ENCODE peak calls at places on chromosomes 16 and 17, in eight cellular contexts. One of them, this sample, is unnamed.

GRCh38 chr16:11205754-11206459 is 50.1 kb downstream of the SOCS1 start:
- DNase-seq in fibroblast of the aortic adventitia: no peak
- DNase-seq in neural progenitor cell: no peak
- DNase-seq in heart left ventricle: no peak
- DNase-seq in A549: no peak
- DNase-seq in stomach: peak
- DNase-seq in pancreas: no peak
- DNase-seq in astrocyte of the spinal cord: no peak
- DNase-seq in this sample: no peak

GRCh38 chr17:44587339-44587738 is 30.1 kb downstream of the FZD2 start:
- DNase-seq in neural progenitor cell: no peak
- DNase-seq in astrocyte of the spinal cord: peak
- DNase-seq in A549: peak
- DNase-seq in heart left ventricle: peak
- DNase-seq in fibroblast of the aortic adventitia: peak
- DNase-seq in stomach: peak
- DNase-seq in pancreas: no peak
- DNase-seq in this sample: peak

GRCh38 chr16:66588981-66589713 is 9.9 kb downstream of the CMTM2 start:
- DNase-seq in pancreas: peak
- DNase-seq in neural progenitor cell: peak
- DNase-seq in stomach: peak
- DNase-seq in A549: peak
- DNase-seq in fibroblast of the aortic adventitia: peak
- DNase-seq in astrocyte of the spinal cord: no peak
- DNase-seq in heart left ventricle: no peak
- DNase-seq in this sample: peak

GRCh38 chr17:37693328-37693727 is 50.1 kb upstream of the DDX52 start:
- DNase-seq in fibroblast of the aortic adventitia: no peak
- DNase-seq in astrocyte of the spinal cord: no peak
- DNase-seq in pancreas: no peak
- DNase-seq in neural progenitor cell: no peak
- DNase-seq in stomach: no peak
- DNase-seq in A549: no peak
- DNase-seq in heart left ventricle: no peak
- DNase-seq in this sample: no peak

GRCh38 chr16:49354991-49355390 is 18.6 kb upstream of the C16orf78 start:
- DNase-seq in fibroblast of the aortic adventitia: no peak
- DNase-seq in neural progenitor cell: no peak
- DNase-seq in stomach: no peak
- DNase-seq in A549: no peak
- DNase-seq in heart left ventricle: no peak
- DNase-seq in pancreas: no peak
- DNase-seq in astrocyte of the spinal cord: no peak
- DNase-seq in this sample: no peak

GRCh38 chr16:84749815-84750214 is 50.0 kb downstream of the USP10 start:
- DNase-seq in heart left ventricle: no peak
- DNase-seq in stomach: no peak
- DNase-seq in A549: no peak
- DNase-seq in neural progenitor cell: no peak
- DNase-seq in fibroblast of the aortic adventitia: no peak
- DNase-seq in pancreas: no peak
- DNase-seq in astrocyte of the spinal cord: no peak
- DNase-seq in this sample: no peak

GRCh38 chr17:41060052-41060604 is at the start of gene KRTAP2-3:
- DNase-seq in pancreas: no peak
- DNase-seq in stomach: no peak
- DNase-seq in fibroblast of the aortic adventitia: peak
- DNase-seq in neural progenitor cell: no peak
- DNase-seq in heart left ventricle: no peak
- DNase-seq in A549: peak
- DNase-seq in astrocyte of the spinal cord: peak
- DNase-seq in this sample: no peak

GRCh38 chr16:1426734-1427451 is 4.0 kb upstream of the PERCC1 start:
- DNase-seq in neural progenitor cell: no peak
- DNase-seq in stomach: no peak
- DNase-seq in pancreas: peak
- DNase-seq in fibroblast of the aortic adventitia: no peak
- DNase-seq in heart left ventricle: no peak
- DNase-seq in A549: no peak
- DNase-seq in astrocyte of the spinal cord: no peak
- DNase-seq in this sample: no peak

GRCh38 chr16:67537270-67537635 is 8.6 kb downstream of the RIPOR1 start:
- DNase-seq in neural progenitor cell: peak
- DNase-seq in pancreas: no peak
- DNase-seq in astrocyte of the spinal cord: no peak
- DNase-seq in fibroblast of the aortic adventitia: no peak
- DNase-seq in stomach: peak
- DNase-seq in A549: no peak
- DNase-seq in heart left ventricle: peak
- DNase-seq in this sample: peak

GRCh38 chr16:89638455-89638854 is 19.1 kb downstream of the CHMP1A start:
- DNase-seq in pancreas: no peak
- DNase-seq in stomach: no peak
- DNase-seq in fibroblast of the aortic adventitia: no peak
- DNase-seq in neural progenitor cell: no peak
- DNase-seq in heart left ventricle: no peak
- DNase-seq in astrocyte of the spinal cord: no peak
- DNase-seq in A549: no peak
- DNase-seq in this sample: no peak

GRCh38 chr17:9346296-9346926 is 229.2 kb downstream of the STX8 start:
- DNase-seq in A549: no peak
- DNase-seq in heart left ventricle: no peak
- DNase-seq in astrocyte of the spinal cord: peak
- DNase-seq in pancreas: no peak
- DNase-seq in neural progenitor cell: no peak
- DNase-seq in fibroblast of the aortic adventitia: no peak
- DNase-seq in stomach: no peak
- DNase-seq in this sample: no peak

GRCh38 chr17:46917041-46917440 is 5.9 kb upstream of the GOSR2 start:
- DNase-seq in pancreas: no peak
- DNase-seq in fibroblast of the aortic adventitia: no peak
- DNase-seq in stomach: no peak
- DNase-seq in astrocyte of the spinal cord: no peak
- DNase-seq in neural progenitor cell: no peak
- DNase-seq in A549: no peak
- DNase-seq in heart left ventricle: no peak
- DNase-seq in this sample: no peak
- TF ChIP-seq CTCF in pancreas: no peak
- TF ChIP-seq CTCF in fibroblast of the aortic adventitia: no peak
- TF ChIP-seq CTCF in stomach: no peak
- TF ChIP-seq CTCF in astrocyte of the spinal cord: no peak
- TF ChIP-seq CTCF in neural progenitor cell: no peak
- TF ChIP-seq CTCF in A549: no peak
- TF ChIP-seq CTCF in heart left ventricle: no peak
- TF ChIP-seq CTCF in this sample: no peak

GRCh38 chr17:46850688-46851028 is 725 bp upstream of the WNT9B start:
- DNase-seq in astrocyte of the spinal cord: no peak
- DNase-seq in A549: no peak
- DNase-seq in pancreas: no peak
- DNase-seq in heart left ventricle: no peak
- DNase-seq in stomach: no peak
- DNase-seq in fibroblast of the aortic adventitia: no peak
- DNase-seq in neural progenitor cell: no peak
- DNase-seq in this sample: no peak

GRCh38 chr17:46848534-46848933 is 2.8 kb upstream of the WNT9B start:
- DNase-seq in A549: no peak
- DNase-seq in astrocyte of the spinal cord: no peak
- DNase-seq in pancreas: no peak
- DNase-seq in fibroblast of the aortic adventitia: no peak
- DNase-seq in neural progenitor cell: no peak
- DNase-seq in heart left ventricle: no peak
- DNase-seq in stomach: no peak
- DNase-seq in this sample: no peak

GRCh38 chr17:46853896-46854444 is 2.6 kb downstream of the WNT9B start:
- DNase-seq in astrocyte of the spinal cord: no peak
- DNase-seq in A549: no peak
- DNase-seq in pancreas: no peak
- DNase-seq in heart left ventricle: no peak
- DNase-seq in neural progenitor cell: no peak
- DNase-seq in fibroblast of the aortic adventitia: no peak
- DNase-seq in stomach: no peak
- DNase-seq in this sample: no peak

GRCh38 chr17:46854515-46854914 is 3.1 kb downstream of the WNT9B start:
- DNase-seq in fibroblast of the aortic adventitia: no peak
- DNase-seq in astrocyte of the spinal cord: no peak
- DNase-seq in stomach: no peak
- DNase-seq in neural progenitor cell: no peak
- DNase-seq in A549: no peak
- DNase-seq in heart left ventricle: no peak
- DNase-seq in pancreas: no peak
- DNase-seq in this sample: no peak

GRCh38 chr17:46851029-46851741 is at the start of gene WNT9B:
- DNase-seq in neural progenitor cell: peak
- DNase-seq in pancreas: peak
- DNase-seq in fibroblast of the aortic adventitia: no peak
- DNase-seq in heart left ventricle: no peak
- DNase-seq in astrocyte of the spinal cord: no peak
- DNase-seq in A549: peak
- DNase-seq in stomach: peak
- DNase-seq in this sample: no peak
- H3K4me3 ChIP-seq in neural progenitor cell: peak
- H3K4me3 ChIP-seq in pancreas: peak
- H3K4me3 ChIP-seq in fibroblast of the aortic adventitia: peak
- H3K4me3 ChIP-seq in heart left ventricle: peak
- H3K4me3 ChIP-seq in astrocyte of the spinal cord: peak
- H3K4me3 ChIP-seq in A549: peak
- H3K4me3 ChIP-seq in stomach: peak
- H3K4me3 ChIP-seq in this sample: peak

GRCh38 chr17:17401271-17401781 is 75.5 kb upstream of the MED9 start:
- DNase-seq in pancreas: no peak
- DNase-seq in neural progenitor cell: peak
- DNase-seq in heart left ventricle: no peak
- DNase-seq in A549: peak
- DNase-seq in astrocyte of the spinal cord: no peak
- DNase-seq in stomach: no peak
- DNase-seq in fibroblast of the aortic adventitia: no peak
- DNase-seq in this sample: no peak
- TF ChIP-seq CTCF in pancreas: no peak
- TF ChIP-seq CTCF in neural progenitor cell: peak
- TF ChIP-seq CTCF in heart left ventricle: no peak
- TF ChIP-seq CTCF in A549: no peak
- TF ChIP-seq CTCF in astrocyte of the spinal cord: no peak
- TF ChIP-seq CTCF in stomach: no peak
- TF ChIP-seq CTCF in fibroblast of the aortic adventitia: no peak
- TF ChIP-seq CTCF in this sample: peak

GRCh38 chr16:51556694-51557327 is 405.7 kb upstream of the SALL1 start:
- DNase-seq in pancreas: no peak
- DNase-seq in astrocyte of the spinal cord: peak
- DNase-seq in fibroblast of the aortic adventitia: peak
- DNase-seq in A549: peak
- DNase-seq in stomach: no peak
- DNase-seq in neural progenitor cell: no peak
- DNase-seq in heart left ventricle: no peak
- DNase-seq in this sample: no peak
- H3K4me3 ChIP-seq in pancreas: no peak
- H3K4me3 ChIP-seq in astrocyte of the spinal cord: no peak
- H3K4me3 ChIP-seq in fibroblast of the aortic adventitia: no peak
- H3K4me3 ChIP-seq in A549: peak
- H3K4me3 ChIP-seq in stomach: no peak
- H3K4me3 ChIP-seq in neural progenitor cell: no peak
- H3K4me3 ChIP-seq in heart left ventricle: no peak
- H3K4me3 ChIP-seq in this sample: no peak

GRCh38 chr17:80426671-80427326 is 11.8 kb downstream of the ENDOV start:
- DNase-seq in neural progenitor cell: peak
- DNase-seq in pancreas: peak
- DNase-seq in A549: peak
- DNase-seq in stomach: peak
- DNase-seq in astrocyte of the spinal cord: peak
- DNase-seq in fibroblast of the aortic adventitia: peak
- DNase-seq in heart left ventricle: peak
- DNase-seq in this sample: peak
- TF ChIP-seq CTCF in neural progenitor cell: peak
- TF ChIP-seq CTCF in pancreas: peak
- TF ChIP-seq CTCF in A549: peak
- TF ChIP-seq CTCF in stomach: peak
- TF ChIP-seq CTCF in astrocyte of the spinal cord: peak
- TF ChIP-seq CTCF in fibroblast of the aortic adventitia: peak
- TF ChIP-seq CTCF in heart left ventricle: peak
- TF ChIP-seq CTCF in this sample: peak

GRCh38 chr17:81403040-81403467 is 7.8 kb downstream of the BAHCC1 start:
- DNase-seq in stomach: no peak
- DNase-seq in A549: no peak
- DNase-seq in fibroblast of the aortic adventitia: peak
- DNase-seq in astrocyte of the spinal cord: no peak
- DNase-seq in neural progenitor cell: peak
- DNase-seq in pancreas: no peak
- DNase-seq in heart left ventricle: no peak
- DNase-seq in this sample: no peak

GRCh38 chr17:81400154-81400938 is 5.1 kb downstream of the BAHCC1 start:
- DNase-seq in fibroblast of the aortic adventitia: peak
- DNase-seq in astrocyte of the spinal cord: peak
- DNase-seq in heart left ventricle: no peak
- DNase-seq in A549: peak
- DNase-seq in pancreas: peak
- DNase-seq in stomach: peak
- DNase-seq in neural progenitor cell: peak
- DNase-seq in this sample: peak

GRCh38 chr17:81402530-81402941 is 7.3 kb downstream of the BAHCC1 start:
- DNase-seq in fibroblast of the aortic adventitia: peak
- DNase-seq in astrocyte of the spinal cord: no peak
- DNase-seq in stomach: no peak
- DNase-seq in A549: no peak
- DNase-seq in neural progenitor cell: no peak
- DNase-seq in heart left ventricle: no peak
- DNase-seq in pancreas: no peak
- DNase-seq in this sample: no peak

GRCh38 chr17:81400939-81401726 is 5.9 kb downstream of the BAHCC1 start:
- DNase-seq in pancreas: no peak
- DNase-seq in stomach: no peak
- DNase-seq in A549: no peak
- DNase-seq in fibroblast of the aortic adventitia: peak
- DNase-seq in neural progenitor cell: no peak
- DNase-seq in heart left ventricle: no peak
- DNase-seq in astrocyte of the spinal cord: no peak
- DNase-seq in this sample: no peak

DNA sequence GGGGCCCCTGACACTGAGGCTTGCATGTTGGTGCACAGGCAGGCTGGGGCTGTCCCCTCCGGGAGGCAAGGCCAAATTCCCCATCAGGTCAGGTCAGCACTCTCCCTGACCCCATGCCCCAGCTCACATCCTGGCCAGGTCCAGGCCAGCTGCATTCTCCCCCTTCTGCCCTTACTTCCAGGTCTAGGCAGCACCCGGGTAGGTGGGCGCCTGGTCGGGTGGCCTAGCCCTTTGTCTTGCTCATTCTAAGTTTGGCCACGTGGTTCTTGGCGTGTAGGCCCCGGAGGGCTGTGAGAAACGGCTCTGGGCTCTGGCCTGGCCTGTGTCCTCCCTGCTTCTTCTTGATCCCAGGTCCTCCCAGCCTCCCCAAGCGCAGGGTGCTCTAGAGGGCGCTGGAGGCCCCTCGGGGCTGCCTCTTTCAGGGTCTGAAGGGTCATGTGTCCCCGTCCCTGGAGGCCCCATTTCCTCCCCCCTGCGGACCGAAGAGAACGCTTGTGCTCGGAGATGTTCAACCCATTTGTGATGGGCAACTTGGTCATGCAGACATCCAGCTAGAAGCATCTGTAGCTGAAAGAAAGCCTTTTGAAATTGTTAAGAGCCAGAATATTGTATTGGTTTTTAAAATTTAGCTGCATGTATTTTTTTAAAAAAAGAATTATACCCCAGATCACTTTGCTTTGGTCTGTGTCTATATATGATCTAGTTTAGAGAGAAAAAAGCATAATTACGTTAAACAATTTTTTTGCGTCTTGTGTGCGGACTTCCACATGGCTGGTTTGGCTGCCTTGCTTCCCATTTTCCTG is 6.7 kb downstream of the BAHCC1 start:
- DNase-seq in A549: peak
- DNase-seq in heart left ventricle: no peak
- DNase-seq in neural progenitor cell: peak
- DNase-seq in stomach: no peak
- DNase-seq in astrocyte of the spinal cord: no peak
- DNase-seq in fibroblast of the aortic adventitia: peak
- DNase-seq in pancreas: peak
- DNase-seq in this sample: no peak
- H3K4me3 ChIP-seq in A549: no peak
- H3K4me3 ChIP-seq in heart left ventricle: no peak
- H3K4me3 ChIP-seq in neural progenitor cell: no peak
- H3K4me3 ChIP-seq in stomach: no peak
- H3K4me3 ChIP-seq in astrocyte of the spinal cord: no peak
- H3K4me3 ChIP-seq in fibroblast of the aortic adventitia: peak
- H3K4me3 ChIP-seq in pancreas: no peak
- H3K4me3 ChIP-seq in this sample: peak

This sample was measured in upper lobe of right lung.